ENCODE peak calls at places on chromosomes 16 and 17, in eight cellular contexts. Y is cardiac muscle cell, L is dorsolateral prefrontal cortex, A is Ammon's horn, D is GM04504, R is AG09319, P is ELR, F is islet precursor cell. S is an unnamed sample.

GRCh38 chr16:12120331-12120981 is 143.9 kb downstream of the SNX29 start:
- DNase-seq in Y (no peak), L (no peak), A (no peak), D (no peak), R (no peak), P (no peak), F (no peak), S (peak; percentile 55)

GRCh38 chr17:62707425-62707739 is 79.9 kb downstream of the MRC2 start:
- DNase-seq in Y (no peak), L (no peak), A (no peak), D (no peak), R (no peak), P (no peak), F (peak; percentile 51), S (no peak)

GRCh38 chr16:74034862-74035261 is 261.8 kb upstream of the PSMD7 start:
- DNase-seq in Y (peak; percentile 47), L (no peak), A (peak; percentile 26), D (no peak), R (peak; percentile 2), P (peak; percentile 20), F (no peak), S (no peak)

GRCh38 chr17:67531291-67531690 is 154.2 kb downstream of the PITPNC1 start:
- DNase-seq in Y (no peak), L (peak; percentile 64), A (peak; percentile 72), D (no peak), R (no peak), P (no peak), F (peak; percentile 76), S (no peak)

GRCh38 chr16:77409311-77409710 is 25.5 kb downstream of the ADAMTS18 start:
- DNase-seq in Y (no peak), L (no peak), A (no peak), D (no peak), R (no peak), P (no peak), F (peak; percentile 87), S (no peak)

GRCh38 chr16:17843905-17844304 is 373.1 kb upstream of the XYLT1 start:
- DNase-seq in Y (no peak), L (no peak), A (no peak), D (no peak), R (no peak), P (no peak), F (no peak), S (no peak)

GRCh38 chr17:1590031-1590746 is 27.6 kb upstream of the PITPNA start:
- DNase-seq in Y (peak; percentile 36), L (peak; percentile 75), A (no peak), D (peak; percentile 66), R (peak; percentile 42), P (peak; percentile 91), F (peak; percentile 98), S (no peak)

GRCh38 chr16:10112021-10112420 is 70.2 kb downstream of the GRIN2A start:
- DNase-seq in Y (no peak), L (no peak), A (no peak), D (no peak), R (no peak), P (no peak), F (no peak), S (no peak)

GRCh38 chr17:78196712-78197111 is 9.6 kb downstream of the AFMID start:
- DNase-seq in Y (no peak), L (no peak), A (no peak), D (no peak), R (no peak), P (no peak), F (no peak), S (no peak)

GRCh38 chr17:7707446-7707845 is 2.4 kb downstream of the EFNB3 start:
- DNase-seq in Y (no peak), L (no peak), A (peak; percentile 49), D (no peak), R (no peak), P (no peak), F (no peak), S (no peak)

GRCh38 chr17:63685578-63685977 is 14.3 kb downstream of the LIMD2 start:
- DNase-seq in Y (no peak), L (no peak), A (no peak), D (no peak), R (no peak), P (no peak), F (no peak), S (no peak)

GRCh38 chr17:74241434-74241833 is 28.1 kb downstream of the TTYH2 start:
- DNase-seq in Y (no peak), L (no peak), A (peak; percentile 78), D (no peak), R (no peak), P (no peak), F (no peak), S (no peak)

GRCh38 chr17:9839433-9839832 is 13.7 kb downstream of the GLP2R start:
- DNase-seq in Y (no peak), L (no peak), A (no peak), D (no peak), R (no peak), P (peak; percentile 10), F (peak; percentile 67), S (no peak)